ENCODE peak calls at places on chromosomes 4 and X, in seven cellular contexts. I, J, A, K, U, G and S are unnamed samples.

GRCh38 chr4:5827108-5828004 is 65.5 kb downstream of the CRMP1 start:
- DNase-seq in I (no peak), J (no peak), A (no peak), K (no peak), U (no peak), G (no peak), S (no peak)

GRCh38 chr4:119268466-119268865 is 53.5 kb downstream of the FABP2 start:
- DNase-seq in I (no peak), J (no peak), A (no peak), K (no peak), U (no peak), G (no peak), S (no peak)

GRCh38 chr4:88613417-88613875 is 21.2 kb downstream of the HERC3 start:
- DNase-seq in I (no peak), J (no peak), A (no peak), K (no peak), U (no peak), G (no peak), S (no peak)

GRCh38 chrX:13506574-13506973 is 62.8 kb upstream of the EGFL6 start:
- DNase-seq in I (no peak), J (no peak), A (no peak), K (peak), U (peak), G (no peak), S (no peak)

GRCh38 chr4:69773443-69773842 is 13.0 kb upstream of the SULT1B1 start:
- DNase-seq in I (no peak), J (no peak), A (no peak), K (no peak), U (no peak), G (no peak), S (no peak)

GRCh38 chrX:143623657-143624056 is 12.2 kb downstream of the SLITRK4 start:
- DNase-seq in I (no peak), J (no peak), A (no peak), K (no peak), U (no peak), G (no peak), S (no peak)

GRCh38 chr4:104490770-104491395 is 3.8 kb downstream of the CXXC4 start:
- DNase-seq in I (no peak), J (peak), A (no peak), K (peak), U (peak), G (no peak), S (no peak)

GRCh38 chr4:117700111-117700892 is 334.0 kb upstream of the NDST3 start:
- DNase-seq in I (no peak), J (no peak), A (no peak), K (no peak), U (no peak), G (no peak), S (no peak)

GRCh38 chr4:75561789-75562188 is 5.9 kb downstream of the ODAPH start:
- DNase-seq in I (no peak), J (no peak), A (no peak), K (no peak), U (no peak), G (no peak), S (no peak)

GRCh38 chrX:50098241-50098640 is 102.6 kb downstream of the AKAP4 start:
- DNase-seq in I (no peak), J (no peak), A (no peak), K (no peak), U (no peak), G (no peak), S (no peak)

GRCh38 chrX:28205905-28206304 is 224.7 kb upstream of the DCAF8L1 start:
- DNase-seq in I (no peak), J (no peak), A (no peak), K (no peak), U (no peak), G (no peak), S (no peak)

GRCh38 chr4:159178147-159178541 is 75.3 kb downstream of the RAPGEF2 start:
- DNase-seq in I (peak), J (no peak), A (no peak), K (no peak), U (no peak), G (no peak), S (no peak)

GRCh38 chr4:40196724-40197281 is at the start of gene RHOH:
- DNase-seq in I (no peak), J (no peak), A (no peak), K (no peak), U (no peak), G (no peak), S (no peak)

GRCh38 chrX:40644821-40645358 is 2.5 kb downstream of the CXorf38 start:
- DNase-seq in I (peak), J (no peak), A (no peak), K (peak), U (peak), G (no peak), S (no peak)

GRCh38 chr4:7828011-7828720 is 111.5 kb downstream of the AFAP1 start:
- DNase-seq in I (peak), J (peak), A (peak), K (peak), U (peak), G (no peak), S (no peak)

GRCh38 chrX:119041175-119041574 is 31.6 kb upstream of the CT47C1 start:
- DNase-seq in I (peak), J (no peak), A (peak), K (peak), U (no peak), G (no peak), S (no peak)

GRCh38 chr4:142420461-142421095 is 425.5 kb downstream of the INPP4B start:
- DNase-seq in I (no peak), J (no peak), A (no peak), K (no peak), U (no peak), G (no peak), S (no peak)

GRCh38 chrX:13638826-13639225 is 14.1 kb upstream of the TCEANC start:
- DNase-seq in I (no peak), J (no peak), A (no peak), K (no peak), U (no peak), G (no peak), S (no peak)

GRCh38 chr4:139734875-139735380 is 69.3 kb downstream of the MGST2 start:
- DNase-seq in I (peak), J (peak), A (peak), K (peak), U (peak), G (peak), S (peak)

GRCh38 chrX:15564981-15565579 is 35.7 kb downstream of the ACE2 start:
- DNase-seq in I (peak), J (peak), A (no peak), K (peak), U (peak), G (no peak), S (no peak)

GRCh38 chrX:123959281-123960063 is 2.0 kb upstream of the STAG2 start:
- DNase-seq in I (no peak), J (no peak), A (no peak), K (peak), U (peak), G (peak), S (no peak)

GRCh38 chrX:50204364-50204899 is at the start of gene CCNB3:
- DNase-seq in I (peak), J (peak), A (peak), K (peak), U (peak), G (no peak), S (no peak)

GRCh38 chr4:90190510-90190909 is 63.3 kb downstream of the CCSER1 start:
- DNase-seq in I (no peak), J (no peak), A (no peak), K (no peak), U (no peak), G (no peak), S (no peak)

GRCh38 chr4:169159614-169160013 is 111.1 kb downstream of the SH3RF1 start:
- DNase-seq in I (no peak), J (no peak), A (no peak), K (no peak), U (no peak), G (no peak), S (no peak)

GRCh38 chr4:106601519-106601918 is 232.9 kb upstream of the GIMD1 start:
- DNase-seq in I (no peak), J (no peak), A (no peak), K (no peak), U (no peak), G (no peak), S (no peak)

GRCh38 chr4:47639531-47639930 is 154.5 kb downstream of the ATP10D start:
- DNase-seq in I (no peak), J (no peak), A (peak), K (no peak), U (no peak), G (no peak), S (no peak)

GRCh38 chrX:112868586-112868985 is 28.0 kb upstream of the AMOT start:
- DNase-seq in I (no peak), J (no peak), A (no peak), K (no peak), U (no peak), G (no peak), S (no peak)

GRCh38 chr4:80286451-80286850 is 20.0 kb downstream of the FGF5 start:
- DNase-seq in I (no peak), J (no peak), A (no peak), K (no peak), U (no peak), G (no peak), S (no peak)

GRCh38 chr4:92262371-92262770 is 41.4 kb upstream of the GRID2 start:
- DNase-seq in I (no peak), J (no peak), A (no peak), K (no peak), U (no peak), G (no peak), S (no peak)

GRCh38 chr4:24793219-24794005 is 2.0 kb upstream of the SOD3 start:
- DNase-seq in I (no peak), J (no peak), A (no peak), K (no peak), U (no peak), G (no peak), S (no peak)

GRCh38 chr4:52173470-52174055 is 122.5 kb downstream of the SPATA18 start:
- DNase-seq in I (no peak), J (no peak), A (no peak), K (peak), U (no peak), G (no peak), S (no peak)

GRCh38 chrX:74527344-74527743 is 87.1 kb downstream of the RLIM start:
- DNase-seq in I (no peak), J (no peak), A (no peak), K (no peak), U (no peak), G (no peak), S (no peak)

GRCh38 chrX:121958886-121959285 is 911.5 kb downstream of the GLUD2 start:
- DNase-seq in I (no peak), J (no peak), A (no peak), K (no peak), U (no peak), G (no peak), S (no peak)

GRCh38 chr4:18012807-18013462 is 8.6 kb downstream of the LCORL start:
- DNase-seq in I (no peak), J (no peak), A (no peak), K (no peak), U (no peak), G (no peak), S (no peak)

GRCh38 chrX:85326234-85327059 is 53.0 kb downstream of the POF1B start:
- DNase-seq in I (no peak), J (no peak), A (no peak), K (no peak), U (peak), G (no peak), S (no peak)

GRCh38 chr4:38046735-38047487 is 86.7 kb downstream of the PTTG2 start:
- DNase-seq in I (no peak), J (no peak), A (no peak), K (no peak), U (no peak), G (no peak), S (no peak)

GRCh38 chrX:48090123-48090522 is 18.7 kb upstream of the ZNF630 start:
- DNase-seq in I (no peak), J (no peak), A (no peak), K (no peak), U (no peak), G (no peak), S (no peak)

DNA sequence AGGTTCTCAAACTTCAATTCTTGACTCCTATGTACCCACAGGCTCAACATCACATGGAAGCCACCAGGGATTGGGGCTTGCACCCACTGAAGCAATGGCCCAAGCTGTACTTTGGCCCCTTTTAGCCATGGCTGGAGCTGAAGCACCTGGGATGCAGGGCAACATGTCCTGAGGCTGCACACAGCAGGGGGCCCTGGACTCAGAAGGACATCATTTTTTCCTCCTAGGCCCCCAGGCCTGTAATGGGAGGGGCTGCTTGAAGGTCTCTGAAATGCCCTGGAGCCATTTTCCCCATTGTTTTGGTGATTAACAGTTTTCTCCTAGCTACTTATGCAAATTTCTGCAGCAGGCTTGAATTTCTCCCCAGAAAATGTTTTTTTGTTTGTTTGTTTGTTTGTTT is 465.1 kb upstream of the PCDH10 start:
- DNase-seq in I (no peak), J (no peak), A (no peak), K (no peak), U (no peak), G (no peak), S (no peak)
- TF ChIP-seq CTCF in I (no peak), J (no peak), A (no peak), K (no peak), U (no peak), G (no peak), S (no peak)

GRCh38 chr4:176031927-176032326 is 33.7 kb upstream of the WDR17 start:
- DNase-seq in I (no peak), J (no peak), A (no peak), K (no peak), U (no peak), G (no peak), S (no peak)

GRCh38 chr4:176034936-176035335 is 30.7 kb upstream of the WDR17 start:
- DNase-seq in I (no peak), J (no peak), A (no peak), K (no peak), U (no peak), G (no peak), S (no peak)

GRCh38 chr4:176032454-176032853 is 33.2 kb upstream of the WDR17 start:
- DNase-seq in I (no peak), J (no peak), A (no peak), K (no peak), U (no peak), G (no peak), S (no peak)

GRCh38 chr4:176036585-176037205 is 28.9 kb upstream of the WDR17 start:
- DNase-seq in I (no peak), J (no peak), A (no peak), K (no peak), U (no peak), G (no peak), S (no peak)

GRCh38 chr4:176034498-176034897 is 31.1 kb upstream of the WDR17 start:
- DNase-seq in I (peak), J (no peak), A (peak), K (no peak), U (no peak), G (no peak), S (no peak)
- TF ChIP-seq CTCF in I (peak), J (peak), A (peak), K (peak), U (peak), G (peak), S (peak)

GRCh38 chrX:153052534-153052933 is 3.7 kb upstream of the PNMA3 start:
- DNase-seq in I (no peak), J (no peak), A (no peak), K (no peak), U (no peak), G (no peak), S (no peak)
- TF ChIP-seq CTCF in I (no peak), J (no peak), A (no peak), K (no peak), U (no peak), G (no peak), S (no peak)

DNA sequence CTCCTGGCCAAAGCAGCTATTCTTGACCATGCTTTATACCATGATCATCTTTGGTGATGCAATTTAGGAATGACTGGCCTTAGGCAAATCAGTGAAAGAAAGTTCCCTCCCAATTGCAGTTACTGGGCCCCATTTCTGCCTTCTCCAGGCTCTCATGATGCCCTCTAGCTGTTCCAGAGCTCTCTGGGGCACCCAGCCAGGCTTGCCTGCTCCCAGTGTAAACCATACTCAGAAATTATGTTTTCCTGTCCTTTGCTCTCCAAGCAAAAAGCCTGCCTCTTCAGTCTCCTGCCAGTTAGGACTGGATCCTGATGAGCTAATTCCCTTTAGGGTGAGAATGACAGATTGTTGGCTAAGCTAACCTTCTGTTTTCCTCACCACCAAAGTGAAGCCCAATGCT is 85.3 kb upstream of the RBPJ start:
- DNase-seq in I (peak), J (no peak), A (no peak), K (peak), U (peak), G (no peak), S (no peak)
- TF ChIP-seq CTCF in I (peak), J (no peak), A (no peak), K (peak), U (no peak), G (no peak), S (no peak)

GRCh38 chrX:94288972-94289371 is 615.0 kb downstream of the FAM133A start:
- DNase-seq in I (no peak), J (no peak), A (no peak), K (no peak), U (no peak), G (no peak), S (no peak)

DNA sequence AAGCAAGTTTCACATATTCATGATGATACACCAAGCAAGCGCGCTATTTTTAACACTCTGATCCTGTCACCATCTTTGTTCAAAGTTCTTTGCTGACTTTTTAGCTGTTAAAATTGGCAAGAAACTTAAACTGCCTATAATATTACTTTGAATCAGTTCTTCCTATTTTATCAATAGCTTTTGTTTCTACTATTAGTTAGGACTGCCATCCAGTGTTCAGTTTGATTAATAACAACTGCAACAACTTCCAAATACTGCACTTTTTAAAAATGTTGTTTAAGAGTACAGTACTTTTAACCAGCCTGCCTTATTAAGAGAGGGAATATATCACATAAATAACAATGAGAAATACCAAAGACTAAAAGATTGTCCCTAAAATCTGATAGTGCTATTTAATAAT is 614.3 kb downstream of the FAM133A start:
- DNase-seq in I (no peak), J (no peak), A (no peak), K (no peak), U (no peak), G (no peak), S (no peak)
- TF ChIP-seq CTCF in I (no peak), J (no peak), A (no peak), K (no peak), U (no peak), G (no peak), S (peak)

GRCh38 chr4:23001478-23001877 is 308.7 kb downstream of the GBA3 start:
- DNase-seq in I (no peak), J (no peak), A (no peak), K (no peak), U (no peak), G (no peak), S (no peak)

GRCh38 chr4:22997358-22998224 is 304.9 kb downstream of the GBA3 start:
- DNase-seq in I (no peak), J (no peak), A (no peak), K (no peak), U (no peak), G (no peak), S (no peak)

GRCh38 chr4:22999419-22999818 is 306.7 kb downstream of the GBA3 start:
- DNase-seq in I (no peak), J (no peak), A (no peak), K (no peak), U (no peak), G (no peak), S (no peak)
- TF ChIP-seq CTCF in I (no peak), J (no peak), A (no peak), K (no peak), U (no peak), G (no peak), S (peak)

GRCh38 chr4:98150092-98150761 is 7.0 kb upstream of the STPG2 start:
- DNase-seq in I (no peak), J (no peak), A (no peak), K (no peak), U (no peak), G (no peak), S (no peak)
- TF ChIP-seq CTCF in I (peak), J (peak), A (no peak), K (peak), U (no peak), G (no peak), S (peak)

DNA sequence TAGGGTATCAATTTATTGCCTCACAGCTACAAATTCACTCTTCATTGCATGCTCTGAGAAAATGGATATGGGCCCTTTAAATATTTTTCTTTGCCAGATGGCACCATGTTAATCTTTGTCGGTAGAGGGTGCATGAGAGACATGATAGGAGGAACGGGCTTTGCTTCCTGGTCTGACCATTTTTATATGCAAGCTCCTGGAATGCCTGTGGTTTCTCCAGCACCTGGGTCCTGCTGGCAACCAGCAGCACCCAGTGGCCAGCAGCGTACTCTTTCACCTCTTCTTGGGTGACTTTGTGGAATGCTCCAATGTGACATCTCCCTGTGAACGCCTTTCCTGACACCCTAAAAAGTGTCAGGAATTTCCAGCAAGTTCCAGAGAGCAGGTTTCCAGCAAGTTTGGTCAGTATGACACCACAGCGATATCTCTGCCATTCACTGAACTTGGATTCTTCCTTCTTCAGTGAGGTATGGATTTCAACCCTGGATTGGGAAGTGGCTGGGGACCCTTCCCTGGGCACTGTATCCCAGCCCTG is 140.3 kb upstream of the PGRMC2 start:
- DNase-seq in I (peak), J (no peak), A (peak), K (no peak), U (peak), G (no peak), S (no peak)
- TF ChIP-seq CTCF in I (peak), J (no peak), A (peak), K (peak), U (peak), G (peak), S (peak)

DNA sequence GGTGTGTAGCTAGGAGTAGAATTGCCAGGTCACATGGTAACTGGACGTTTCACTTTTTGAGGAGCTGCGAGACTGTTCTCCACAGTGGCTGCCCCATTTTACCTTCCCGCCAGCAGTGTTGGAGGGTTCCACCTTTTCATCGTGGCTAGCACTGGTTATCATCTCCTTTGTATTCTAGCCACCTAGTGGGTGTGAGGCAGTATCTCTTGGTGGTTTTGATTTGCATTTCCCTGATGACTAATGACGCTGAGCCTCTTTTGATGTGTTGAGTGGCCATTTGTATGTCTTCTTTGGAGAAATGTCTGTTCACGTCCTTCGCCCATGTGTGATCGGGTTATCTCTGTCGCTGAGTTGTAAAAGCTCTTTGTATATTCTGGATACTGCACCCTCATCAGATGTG is 10.6 kb downstream of the ABCD1 start:
- DNase-seq in I (no peak), J (no peak), A (no peak), K (no peak), U (no peak), G (no peak), S (no peak)
- TF ChIP-seq CTCF in I (no peak), J (no peak), A (no peak), K (no peak), U (no peak), G (no peak), S (no peak)